ENCODE peak calls at places on chromosomes 2 and 18, in nine cellular contexts. Z is AG09319; V is A549; O is globus pallidus; W is CD4-positive, alpha-beta T cell; P is ELR; C is stimulated activated CD4-positive, alpha-beta T cell treated with anti-CD3 and anti-CD28 coated beads, TNF-alpha, amount 100 ng/mL, for 24 hours; T is Daoy; R is kidney tubule cell. H is an unnamed sample.

GRCh38 chr2:164792316-164793127 is 49.1 kb downstream of the COBLL1 start:
- DNase-seq in Z (no peak), V (peak), O (no peak), W (no peak), P (no peak), C (no peak), T (no peak), R (no peak), H (peak)

GRCh38 chr18:75276813-75277628 is 66.4 kb downstream of the TSHZ1 start:
- DNase-seq in Z (no peak), V (no peak), O (no peak), W (no peak), P (peak), C (no peak), T (peak), R (peak), H (no peak)

GRCh38 chr2:44580875-44581515 is 219.2 kb downstream of the CAMKMT start:
- DNase-seq in Z (no peak), V (no peak), O (no peak), W (no peak), P (no peak), C (no peak), T (no peak), R (no peak), H (no peak)

GRCh38 chr2:9796056-9796792 is 47.0 kb upstream of the TAF1B start:
- DNase-seq in Z (no peak), V (no peak), O (no peak), W (no peak), P (peak), C (no peak), T (no peak), R (no peak), H (no peak)

GRCh38 chr2:140457483-140457882 is 1673.3 kb downstream of the LRP1B start:
- DNase-seq in Z (no peak), V (no peak), O (no peak), W (no peak), P (no peak), C (no peak), T (no peak), R (peak), H (peak)

GRCh38 chr2:235300368-235301201 is 193.3 kb upstream of the AGAP1 start:
- DNase-seq in Z (peak), V (no peak), O (no peak), W (no peak), P (peak), C (no peak), T (peak), R (peak), H (peak)

GRCh38 chr2:172108587-172108930 is 5.9 kb upstream of the DLX2 start:
- DNase-seq in Z (no peak), V (no peak), O (no peak), W (no peak), P (no peak), C (no peak), T (no peak), R (no peak), H (no peak)

GRCh38 chr2:173982918-173983317 is 17.7 kb upstream of the SP3 start:
- DNase-seq in Z (no peak), V (peak), O (peak), W (no peak), P (no peak), C (no peak), T (no peak), R (peak), H (no peak)

GRCh38 chr2:109670556-109671411 is 56.6 kb downstream of the SOWAHC start:
- DNase-seq in Z (no peak), V (no peak), O (no peak), W (no peak), P (no peak), C (no peak), T (no peak), R (no peak), H (no peak)

GRCh38 chr18:36314098-36314497 is 16.6 kb downstream of the FHOD3 start:
- DNase-seq in Z (no peak), V (no peak), O (no peak), W (no peak), P (peak), C (no peak), T (no peak), R (no peak), H (no peak)

GRCh38 chr2:239827511-239827865 is 197.7 kb downstream of the NDUFA10 start:
- DNase-seq in Z (no peak), V (no peak), O (no peak), W (no peak), P (no peak), C (no peak), T (no peak), R (no peak), H (no peak)

GRCh38 chr2:167334343-167334742 is 446.1 kb downstream of the XIRP2 start:
- DNase-seq in Z (no peak), V (no peak), O (no peak), W (no peak), P (no peak), C (no peak), T (no peak), R (no peak), H (no peak)

GRCh38 chr2:190407662-190408537 is at the start of gene MFSD6:
- DNase-seq in Z (no peak), V (peak), O (peak), W (peak), P (peak), C (peak), T (peak), R (peak), H (peak)

GRCh38 chr2:224190871-224191270 is 151.8 kb upstream of the SERPINE2 start:
- DNase-seq in Z (no peak), V (no peak), O (no peak), W (no peak), P (peak), C (no peak), T (no peak), R (no peak), H (no peak)

GRCh38 chr18:57797209-57797651 is 5.9 kb downstream of the ATP8B1 start:
- DNase-seq in Z (no peak), V (no peak), O (no peak), W (no peak), P (no peak), C (no peak), T (no peak), R (no peak), H (no peak)

GRCh38 chr18:53838796-53839195 is 385.7 kb downstream of the MBD2 start:
- DNase-seq in Z (no peak), V (no peak), O (no peak), W (no peak), P (no peak), C (no peak), T (no peak), R (no peak), H (peak)

GRCh38 chr18:78632111-78632541 is 347.5 kb upstream of the SALL3 start:
- DNase-seq in Z (no peak), V (peak), O (no peak), W (no peak), P (peak), C (no peak), T (peak), R (peak), H (no peak)

GRCh38 chr2:172253190-172254052 is 150.7 kb upstream of the DLX2 start:
- DNase-seq in Z (peak), V (peak), O (no peak), W (no peak), P (peak), C (peak), T (peak), R (peak), H (peak)

H was measured in A673.